ENCODE peak calls at places on chromosomes 5 and 9, in four cellular contexts. R is H1, U is HepG2, C is GM12878. L is an unnamed sample.

GRCh38 chr9:96020300-96020821 is 144.9 kb downstream of the ERCC6L2 start:
- DNase-seq in R (peak), U (no peak), C (no peak), L (no peak)

GRCh38 chr9:137783521-137783920 is 94.1 kb upstream of the CACNA1B start:
- DNase-seq in R (no peak), U (no peak), C (no peak), L (no peak)

GRCh38 chr5:75089662-75090061 is 37.3 kb upstream of the GCNT4 start:
- DNase-seq in R (no peak), U (no peak), C (no peak), L (no peak)

GRCh38 chr9:94870793-94871558 is 144.5 kb downstream of the AOPEP start:
- DNase-seq in R (peak), U (no peak), C (no peak), L (no peak)

GRCh38 chr9:128168731-128169308 is 8.8 kb downstream of the BBLN start:
- DNase-seq in R (no peak), U (no peak), C (no peak), L (no peak)

GRCh38 chr9:110916361-110916760 is 121.9 kb downstream of the LPAR1 start:
- DNase-seq in R (no peak), U (no peak), C (no peak), L (no peak)

GRCh38 chr9:14687042-14687719 is 6.1 kb downstream of the ZDHHC21 start:
- DNase-seq in R (no peak), U (no peak), C (no peak), L (no peak)

GRCh38 chr5:151278845-151279244 is 24.7 kb downstream of the SLC36A3 start:
- DNase-seq in R (no peak), U (no peak), C (no peak), L (no peak)

GRCh38 chr9:68793605-68794343 is 88.7 kb downstream of the PIP5K1B start:
- DNase-seq in R (no peak), U (no peak), C (peak), L (no peak)

GRCh38 chr9:104810421-104811339 is 46.8 kb downstream of the NIPSNAP3B start:
- DNase-seq in R (no peak), U (no peak), C (no peak), L (no peak)

GRCh38 chr9:80163889-80164288 is 592.1 kb downstream of the TLE4 start:
- DNase-seq in R (no peak), U (no peak), C (no peak), L (no peak)

GRCh38 chr9:967851-968641 is 8.4 kb upstream of the DMRT3 start:
- DNase-seq in R (peak), U (no peak), C (no peak), L (no peak)

GRCh38 chr9:85278769-85279168 is 463.0 kb downstream of the AGTPBP1 start:
- DNase-seq in R (no peak), U (no peak), C (no peak), L (no peak)

GRCh38 chr5:41334758-41335157 is 121.4 kb upstream of the C6 start:
- DNase-seq in R (no peak), U (no peak), C (no peak), L (no peak)

GRCh38 chr5:134920848-134921575 is 16.1 kb downstream of the PCBD2 start:
- DNase-seq in R (no peak), U (no peak), C (no peak), L (no peak)

GRCh38 chr9:99491408-99492259 is 269.6 kb downstream of the SEC61B start:
- DNase-seq in R (no peak), U (no peak), C (peak), L (no peak)

GRCh38 chr9:23733495-23734078 is 92.5 kb downstream of the ELAVL2 start:
- DNase-seq in R (no peak), U (no peak), C (no peak), L (no peak)

GRCh38 chr5:171386006-171386671 is 1.5 kb upstream of the NPM1 start:
- DNase-seq in R (no peak), U (no peak), C (no peak), L (no peak)

GRCh38 chr5:119031047-119031886 is 39.6 kb upstream of the DMXL1 start:
- DNase-seq in R (no peak), U (no peak), C (peak), L (no peak)

GRCh38 chr5:166486348-166486747 is 1805.1 kb upstream of the WWC1 start:
- DNase-seq in R (no peak), U (no peak), C (no peak), L (no peak)

GRCh38 chr9:129412814-129413536 is 207.9 kb downstream of the C9orf50 start:
- DNase-seq in R (no peak), U (no peak), C (no peak), L (peak)

GRCh38 chr5:138849439-138849838 is 25.7 kb downstream of the LRRTM2 start:
- DNase-seq in R (no peak), U (no peak), C (no peak), L (peak)

GRCh38 chr5:145903113-145903512 is 30.3 kb upstream of the GRXCR2 start:
- DNase-seq in R (no peak), U (no peak), C (no peak), L (no peak)
- TF ChIP-seq GABPA in R (no peak), U (no peak), C (no peak), L (no peak)

GRCh38 chr9:19230356-19231125 is at the start of gene DENND4C:
- DNase-seq in R (peak), U (peak), C (peak), L (peak)

GRCh38 chr9:19231126-19232035 is 888 bp downstream of the DENND4C start:
- DNase-seq in R (no peak), U (no peak), C (no peak), L (peak)

GRCh38 chr9:19232117-19232829 is 1.8 kb downstream of the DENND4C start:
- DNase-seq in R (no peak), U (no peak), C (no peak), L (no peak)

GRCh38 chr9:19232830-19233194 is 2.3 kb downstream of the DENND4C start:
- DNase-seq in R (no peak), U (no peak), C (peak), L (peak)

DNA sequence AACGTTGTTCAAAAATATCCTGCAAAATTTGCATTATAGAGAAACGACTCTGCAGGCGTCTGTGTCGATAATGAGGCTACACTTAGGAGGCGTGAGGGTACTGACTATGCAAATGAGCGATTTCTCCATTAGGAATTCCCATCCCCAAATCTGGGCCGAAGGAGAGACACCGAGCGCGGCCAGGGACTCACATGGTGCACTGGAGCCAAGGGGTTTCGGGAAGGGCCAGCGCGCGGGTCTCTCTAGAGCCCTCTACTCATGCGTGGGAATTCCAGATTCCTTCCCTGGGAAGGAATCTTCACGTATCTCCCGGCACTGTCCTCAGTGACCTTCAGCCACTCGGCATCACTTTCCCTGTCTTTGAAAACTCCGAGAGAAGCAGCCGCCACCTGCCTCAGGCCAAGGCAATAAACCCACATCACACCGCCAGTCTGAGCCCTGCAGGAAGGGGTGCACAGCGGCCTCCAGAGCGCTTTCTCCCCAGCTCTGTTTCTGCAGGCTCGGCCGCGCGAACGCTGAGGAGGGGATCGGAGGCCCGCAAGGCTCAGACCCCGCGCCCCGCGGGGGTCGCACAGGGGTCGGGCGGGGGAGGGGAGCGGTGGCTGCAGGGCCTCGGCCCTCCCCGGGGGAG is 653 bp upstream of the DENND4C start:
- DNase-seq in R (peak), U (peak), C (no peak), L (peak)
- TF ChIP-seq GABPA in R (no peak), U (no peak), C (no peak), L (no peak)

GRCh38 chr5:123487298-123487697 is 24.7 kb upstream of the CSNK1G3 start:
- DNase-seq in R (no peak), U (no peak), C (no peak), L (no peak)
- TF ChIP-seq GABPA in R (no peak), U (no peak), C (no peak), L (no peak)

GRCh38 chr9:126916909-126917308 is 2.3 kb downstream of the RALGPS1 start:
- DNase-seq in R (no peak), U (peak), C (no peak), L (no peak)
- TF ChIP-seq GABPA in R (no peak), U (no peak), C (no peak), L (no peak)

DNA sequence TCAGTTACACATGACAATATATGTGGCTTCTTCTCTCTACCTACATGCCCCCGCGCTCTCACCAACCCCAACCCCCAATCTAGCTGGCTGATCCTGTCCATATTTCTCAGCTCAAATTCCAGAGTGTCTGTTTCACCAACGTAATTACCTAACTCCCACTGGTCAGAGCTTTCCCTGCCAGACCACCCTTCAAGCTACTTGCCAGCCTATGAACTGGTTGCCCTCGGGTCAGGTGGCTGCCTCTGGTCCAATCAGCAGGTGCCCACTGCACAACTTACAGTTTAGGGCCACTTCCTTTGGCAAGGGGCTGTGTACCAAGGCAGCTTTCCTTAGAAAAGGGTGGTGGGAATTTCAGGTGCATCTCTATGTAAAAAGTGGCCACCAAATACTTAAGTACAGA is 92.2 kb upstream of the SLC30A5 start:
- DNase-seq in R (no peak), U (no peak), C (no peak), L (peak)
- TF ChIP-seq GABPA in R (no peak), U (no peak), C (no peak), L (no peak)

GRCh38 chr5:114101153-114101552 is 260.7 kb upstream of the KCNN2 start:
- DNase-seq in R (no peak), U (peak), C (no peak), L (peak)
- TF ChIP-seq GABPA in R (no peak), U (no peak), C (no peak), L (no peak)

DNA sequence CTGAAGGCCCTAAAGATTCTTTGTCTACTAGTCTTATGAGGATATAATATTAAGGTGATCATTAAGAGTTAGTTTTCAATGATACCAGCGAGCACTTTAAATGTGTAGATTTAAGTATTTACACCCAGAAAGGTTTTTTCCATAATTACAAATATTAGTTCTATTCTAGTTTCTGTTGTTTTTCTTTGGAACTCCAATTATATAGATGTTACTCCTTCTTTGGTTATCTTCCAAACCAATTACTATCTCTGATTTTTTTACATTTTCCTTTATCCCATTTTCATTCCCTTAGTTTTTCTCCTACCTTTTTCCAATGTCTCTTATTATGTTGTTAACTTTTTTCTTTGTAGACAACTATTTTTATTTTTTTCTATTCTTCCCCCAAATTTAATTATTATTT is 355.1 kb downstream of the KCNN2 start:
- DNase-seq in R (no peak), U (no peak), C (no peak), L (no peak)
- TF ChIP-seq GABPA in R (no peak), U (no peak), C (no peak), L (no peak)

GRCh38 chr9:125436613-125437443 is 175.2 kb downstream of the GAPVD1 start:
- DNase-seq in R (no peak), U (no peak), C (no peak), L (no peak)
- TF ChIP-seq GABPA in R (no peak), U (no peak), C (no peak), L (no peak)

GRCh38 chr5:179325296-179326031 is 19.8 kb downstream of the ADAMTS2 start:
- DNase-seq in R (no peak), U (no peak), C (no peak), L (no peak)
- TF ChIP-seq GABPA in R (no peak), U (no peak), C (no peak), L (no peak)

L was measured in SK-N-SH.